ENCODE peak calls at places on chromosomes 12 and 14, in eight cellular contexts. One of them, this sample, is unnamed.

GRCh38 chr12:111937429-111937828 is 75.5 kb downstream of the TMEM116 start:
- DNase-seq in C1 segment of cervical spinal cord: no peak
- DNase-seq in HEK293T: no peak
- DNase-seq in left cardiac atrium: no peak
- DNase-seq in GM12865: no peak
- DNase-seq in nephron progenitor cell: no peak
- DNase-seq in mucosa of gallbladder: no peak
- DNase-seq in GF-D8: no peak
- DNase-seq in this sample: no peak

GRCh38 chr12:16198884-16199283 is 78.6 kb downstream of the SLC15A5 start:
- DNase-seq in C1 segment of cervical spinal cord: no peak
- DNase-seq in HEK293T: no peak
- DNase-seq in left cardiac atrium: no peak
- DNase-seq in GM12865: peak
- DNase-seq in nephron progenitor cell: no peak
- DNase-seq in mucosa of gallbladder: no peak
- DNase-seq in GF-D8: no peak
- DNase-seq in this sample: no peak

GRCh38 chr14:64235652-64236640 is 58.2 kb downstream of the ESR2 start:
- DNase-seq in C1 segment of cervical spinal cord: no peak
- DNase-seq in HEK293T: no peak
- DNase-seq in left cardiac atrium: no peak
- DNase-seq in GM12865: peak
- DNase-seq in nephron progenitor cell: no peak
- DNase-seq in mucosa of gallbladder: no peak
- DNase-seq in GF-D8: no peak
- DNase-seq in this sample: no peak

GRCh38 chr14:90728951-90729350 is 87.3 kb downstream of the TTC7B start:
- DNase-seq in C1 segment of cervical spinal cord: no peak
- DNase-seq in HEK293T: no peak
- DNase-seq in left cardiac atrium: no peak
- DNase-seq in GM12865: no peak
- DNase-seq in nephron progenitor cell: no peak
- DNase-seq in mucosa of gallbladder: no peak
- DNase-seq in GF-D8: no peak
- DNase-seq in this sample: no peak

GRCh38 chr12:42617622-42618021 is 28.1 kb upstream of the PRICKLE1 start:
- DNase-seq in C1 segment of cervical spinal cord: no peak
- DNase-seq in HEK293T: no peak
- DNase-seq in left cardiac atrium: no peak
- DNase-seq in GM12865: no peak
- DNase-seq in nephron progenitor cell: no peak
- DNase-seq in mucosa of gallbladder: no peak
- DNase-seq in GF-D8: no peak
- DNase-seq in this sample: no peak

GRCh38 chr14:79044894-79045624 is 874.9 kb downstream of the NRXN3 start:
- DNase-seq in C1 segment of cervical spinal cord: no peak
- DNase-seq in HEK293T: no peak
- DNase-seq in left cardiac atrium: no peak
- DNase-seq in GM12865: no peak
- DNase-seq in nephron progenitor cell: peak
- DNase-seq in mucosa of gallbladder: no peak
- DNase-seq in GF-D8: no peak
- DNase-seq in this sample: no peak

GRCh38 chr14:68891851-68892660 is 87.0 kb downstream of the ACTN1 start:
- DNase-seq in C1 segment of cervical spinal cord: no peak
- DNase-seq in HEK293T: no peak
- DNase-seq in left cardiac atrium: no peak
- DNase-seq in GM12865: no peak
- DNase-seq in nephron progenitor cell: no peak
- DNase-seq in mucosa of gallbladder: no peak
- DNase-seq in GF-D8: no peak
- DNase-seq in this sample: no peak

GRCh38 chr14:97459180-97459579 is 662.0 kb downstream of the VRK1 start:
- DNase-seq in C1 segment of cervical spinal cord: no peak
- DNase-seq in HEK293T: no peak
- DNase-seq in left cardiac atrium: no peak
- DNase-seq in GM12865: no peak
- DNase-seq in nephron progenitor cell: no peak
- DNase-seq in mucosa of gallbladder: no peak
- DNase-seq in GF-D8: no peak
- DNase-seq in this sample: no peak

GRCh38 chr14:79299162-79299561 is 912.1 kb downstream of the DIO2 start:
- DNase-seq in C1 segment of cervical spinal cord: no peak
- DNase-seq in HEK293T: no peak
- DNase-seq in left cardiac atrium: no peak
- DNase-seq in GM12865: no peak
- DNase-seq in nephron progenitor cell: no peak
- DNase-seq in mucosa of gallbladder: no peak
- DNase-seq in GF-D8: no peak
- DNase-seq in this sample: no peak

GRCh38 chr12:93950321-93950720 is 198.1 kb upstream of the PLXNC1 start:
- DNase-seq in C1 segment of cervical spinal cord: no peak
- DNase-seq in HEK293T: no peak
- DNase-seq in left cardiac atrium: no peak
- DNase-seq in GM12865: no peak
- DNase-seq in nephron progenitor cell: no peak
- DNase-seq in mucosa of gallbladder: no peak
- DNase-seq in GF-D8: no peak
- DNase-seq in this sample: no peak

GRCh38 chr12:630656-631632 is 32.3 kb downstream of the NINJ2 start:
- DNase-seq in C1 segment of cervical spinal cord: no peak
- DNase-seq in HEK293T: no peak
- DNase-seq in left cardiac atrium: peak
- DNase-seq in GM12865: peak
- DNase-seq in nephron progenitor cell: no peak
- DNase-seq in mucosa of gallbladder: peak
- DNase-seq in GF-D8: no peak
- DNase-seq in this sample: no peak

GRCh38 chr12:96034631-96035282 is 630 bp downstream of the LTA4H start:
- DNase-seq in C1 segment of cervical spinal cord: peak
- DNase-seq in HEK293T: peak
- DNase-seq in left cardiac atrium: peak
- DNase-seq in GM12865: no peak
- DNase-seq in nephron progenitor cell: peak
- DNase-seq in mucosa of gallbladder: no peak
- DNase-seq in GF-D8: no peak
- DNase-seq in this sample: no peak

GRCh38 chr14:68376067-68376810 is 416.6 kb downstream of the ZFP36L1 start:
- DNase-seq in C1 segment of cervical spinal cord: no peak
- DNase-seq in HEK293T: no peak
- DNase-seq in left cardiac atrium: no peak
- DNase-seq in GM12865: no peak
- DNase-seq in nephron progenitor cell: no peak
- DNase-seq in mucosa of gallbladder: no peak
- DNase-seq in GF-D8: no peak
- DNase-seq in this sample: no peak

GRCh38 chr12:113936460-113936859 is 29.7 kb downstream of the RBM19 start:
- DNase-seq in C1 segment of cervical spinal cord: no peak
- DNase-seq in HEK293T: no peak
- DNase-seq in left cardiac atrium: no peak
- DNase-seq in GM12865: no peak
- DNase-seq in nephron progenitor cell: no peak
- DNase-seq in mucosa of gallbladder: no peak
- DNase-seq in GF-D8: no peak
- DNase-seq in this sample: no peak

GRCh38 chr14:52694761-52695480 is 437 bp downstream of the ERO1A start:
- DNase-seq in C1 segment of cervical spinal cord: peak
- DNase-seq in HEK293T: peak
- DNase-seq in left cardiac atrium: no peak
- DNase-seq in GM12865: peak
- DNase-seq in nephron progenitor cell: peak
- DNase-seq in mucosa of gallbladder: peak
- DNase-seq in GF-D8: peak
- DNase-seq in this sample: no peak

GRCh38 chr14:46344327-46344937 is 307.1 kb downstream of the RPL10L start:
- DNase-seq in C1 segment of cervical spinal cord: no peak
- DNase-seq in HEK293T: peak
- DNase-seq in left cardiac atrium: no peak
- DNase-seq in GM12865: peak
- DNase-seq in nephron progenitor cell: no peak
- DNase-seq in mucosa of gallbladder: no peak
- DNase-seq in GF-D8: no peak
- DNase-seq in this sample: no peak

GRCh38 chr12:100798799-100799198 is 4.2 kb downstream of the ANO4 start:
- DNase-seq in C1 segment of cervical spinal cord: no peak
- DNase-seq in HEK293T: no peak
- DNase-seq in left cardiac atrium: no peak
- DNase-seq in GM12865: no peak
- DNase-seq in nephron progenitor cell: no peak
- DNase-seq in mucosa of gallbladder: no peak
- DNase-seq in GF-D8: no peak
- DNase-seq in this sample: no peak

GRCh38 chr14:104843442-104844305 is 21.4 kb upstream of the CEP170B start:
- DNase-seq in C1 segment of cervical spinal cord: no peak
- DNase-seq in HEK293T: no peak
- DNase-seq in left cardiac atrium: no peak
- DNase-seq in GM12865: no peak
- DNase-seq in nephron progenitor cell: peak
- DNase-seq in mucosa of gallbladder: no peak
- DNase-seq in GF-D8: no peak
- DNase-seq in this sample: no peak

GRCh38 chr12:53048033-53048779 is 1.7 kb upstream of the TNS2 start:
- DNase-seq in C1 segment of cervical spinal cord: peak
- DNase-seq in HEK293T: no peak
- DNase-seq in left cardiac atrium: peak
- DNase-seq in GM12865: no peak
- DNase-seq in nephron progenitor cell: no peak
- DNase-seq in mucosa of gallbladder: peak
- DNase-seq in GF-D8: no peak
- DNase-seq in this sample: no peak

GRCh38 chr14:104294983-104295680 is 156.7 kb downstream of the KIF26A start:
- DNase-seq in C1 segment of cervical spinal cord: no peak
- DNase-seq in HEK293T: no peak
- DNase-seq in left cardiac atrium: peak
- DNase-seq in GM12865: no peak
- DNase-seq in nephron progenitor cell: no peak
- DNase-seq in mucosa of gallbladder: no peak
- DNase-seq in GF-D8: no peak
- DNase-seq in this sample: no peak

GRCh38 chr12:64733857-64734256 is 25.3 kb downstream of the GNS start:
- DNase-seq in C1 segment of cervical spinal cord: no peak
- DNase-seq in HEK293T: no peak
- DNase-seq in left cardiac atrium: peak
- DNase-seq in GM12865: no peak
- DNase-seq in nephron progenitor cell: no peak
- DNase-seq in mucosa of gallbladder: no peak
- DNase-seq in GF-D8: no peak
- DNase-seq in this sample: no peak

GRCh38 chr14:101135796-101136742 is 232.5 kb upstream of the RTL1 start:
- DNase-seq in C1 segment of cervical spinal cord: peak
- DNase-seq in HEK293T: peak
- DNase-seq in left cardiac atrium: no peak
- DNase-seq in GM12865: no peak
- DNase-seq in nephron progenitor cell: no peak
- DNase-seq in mucosa of gallbladder: no peak
- DNase-seq in GF-D8: no peak
- DNase-seq in this sample: no peak

GRCh38 chr14:47674546-47675238 is 713 bp downstream of the MDGA2 start:
- DNase-seq in C1 segment of cervical spinal cord: peak
- DNase-seq in HEK293T: peak
- DNase-seq in left cardiac atrium: no peak
- DNase-seq in GM12865: no peak
- DNase-seq in nephron progenitor cell: peak
- DNase-seq in mucosa of gallbladder: no peak
- DNase-seq in GF-D8: no peak
- DNase-seq in this sample: no peak

GRCh38 chr14:64388533-64389243 is 535 bp downstream of the MTHFD1 start:
- DNase-seq in C1 segment of cervical spinal cord: peak
- DNase-seq in HEK293T: no peak
- DNase-seq in left cardiac atrium: no peak
- DNase-seq in GM12865: no peak
- DNase-seq in nephron progenitor cell: peak
- DNase-seq in mucosa of gallbladder: peak
- DNase-seq in GF-D8: no peak
- DNase-seq in this sample: no peak

GRCh38 chr12:94111290-94111689 is 37.1 kb upstream of the PLXNC1 start:
- DNase-seq in C1 segment of cervical spinal cord: no peak
- DNase-seq in HEK293T: no peak
- DNase-seq in left cardiac atrium: no peak
- DNase-seq in GM12865: no peak
- DNase-seq in nephron progenitor cell: no peak
- DNase-seq in mucosa of gallbladder: no peak
- DNase-seq in GF-D8: no peak
- DNase-seq in this sample: no peak

GRCh38 chr12:100567945-100568344 is 5.5 kb upstream of the GAS2L3 start:
- DNase-seq in C1 segment of cervical spinal cord: no peak
- DNase-seq in HEK293T: no peak
- DNase-seq in left cardiac atrium: no peak
- DNase-seq in GM12865: peak
- DNase-seq in nephron progenitor cell: no peak
- DNase-seq in mucosa of gallbladder: no peak
- DNase-seq in GF-D8: no peak
- DNase-seq in this sample: no peak